ENCODE peak calls at places on chromosomes 16 and 17, in seven cellular contexts. A is fibroblast of mammary gland, Z is AG09309, P is A549, G is tibial nerve, X is ascending aorta, T is fibroblast of pulmonary artery. S is an unnamed sample.

GRCh38 chr17:5078106-5079028 is at the start of gene ZFP3:
- DNase-seq in A (peak; percentile 80), Z (peak; percentile 40), P (peak; percentile 92), G (peak; percentile 42), X (peak; percentile 33), T (peak; percentile 82), S (peak; percentile 76)

GRCh38 chr17:38653679-38654078 is 21.1 kb downstream of the EPOP start:
- DNase-seq in A (no peak), Z (no peak), P (no peak), G (no peak), X (no peak), T (no peak), S (no peak)

GRCh38 chr17:75566456-75567233 is 21.0 kb upstream of the MYO15B start:
- DNase-seq in A (no peak), Z (no peak), P (no peak), G (no peak), X (no peak), T (no peak), S (no peak)

GRCh38 chr16:86682219-86682904 is 104.0 kb downstream of the FOXL1 start:
- DNase-seq in A (no peak), Z (no peak), P (no peak), G (no peak), X (no peak), T (no peak), S (no peak)

GRCh38 chr17:83118071-83118841 is 38.8 kb downstream of the METRNL start:
- DNase-seq in A (no peak), Z (no peak), P (no peak), G (no peak), X (no peak), T (no peak), S (no peak)

GRCh38 chr17:68514809-68515208 is 2.6 kb downstream of the PRKAR1A start:
- DNase-seq in A (peak; percentile 98), Z (no peak), P (peak; percentile 20), G (no peak), X (no peak), T (peak; percentile 93), S (no peak)

GRCh38 chr17:3718251-3718650 is 5.5 kb upstream of the HASPIN start:
- DNase-seq in A (no peak), Z (no peak), P (no peak), G (no peak), X (no peak), T (no peak), S (no peak)

GRCh38 chr17:69088643-69089200 is 28.0 kb upstream of the ABCA9 start:
- DNase-seq in A (no peak), Z (no peak), P (no peak), G (no peak), X (no peak), T (no peak), S (no peak)

GRCh38 chr16:58481931-58482330 is 18.0 kb upstream of the NDRG4 start:
- DNase-seq in A (no peak), Z (no peak), P (no peak), G (no peak), X (no peak), T (no peak), S (no peak)

DNA sequence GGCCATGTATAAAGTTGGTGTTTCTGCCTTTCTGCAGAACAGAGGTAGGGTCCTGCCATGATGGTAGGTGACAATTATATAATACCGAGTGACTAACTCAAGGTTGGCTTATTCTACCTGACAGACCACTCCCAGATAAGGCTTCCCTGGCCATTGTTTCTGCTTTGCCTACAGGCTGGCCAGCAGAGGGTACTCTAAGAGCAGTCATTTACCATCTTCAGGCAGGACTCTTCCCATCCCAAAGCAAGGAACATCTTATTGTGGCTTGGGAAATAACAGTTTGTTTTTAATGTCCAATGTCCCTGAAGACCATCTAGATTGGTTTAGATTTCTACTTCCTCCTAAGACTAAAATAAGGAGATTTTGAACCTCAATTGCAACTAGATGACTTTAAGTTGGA is 74.1 kb downstream of the SNX11 start:
- DNase-seq in A (peak; percentile 20), Z (no peak), P (peak; percentile 69), G (no peak), X (no peak), T (peak; percentile 36), S (no peak)
- TF ChIP-seq CTCF in A (peak; percentile 31), Z (peak; percentile 58), P (peak; percentile 69), G (no peak), X (no peak), T (peak; percentile 46), S (no peak)

GRCh38 chr17:7426203-7426863 is 917 bp downstream of the SPEM2 start:
- DNase-seq in A (no peak), Z (no peak), P (no peak), G (no peak), X (no peak), T (no peak), S (no peak)
- TF ChIP-seq CTCF in A (no peak), Z (no peak), P (no peak), G (no peak), X (no peak), T (no peak), S (no peak)

GRCh38 chr17:77281904-77282367 is 141.2 kb downstream of the SEC14L1 start:
- DNase-seq in A (no peak), Z (no peak), P (peak; percentile 81), G (no peak), X (no peak), T (peak; percentile 43), S (no peak)

GRCh38 chr17:77280304-77280910 is 139.6 kb downstream of the SEC14L1 start:
- DNase-seq in A (peak; percentile 80), Z (peak; percentile 47), P (no peak), G (no peak), X (no peak), T (peak; percentile 87), S (no peak)

GRCh38 chr17:77279448-77280303 is 138.9 kb downstream of the SEC14L1 start:
- DNase-seq in A (peak; percentile 84), Z (no peak), P (no peak), G (no peak), X (no peak), T (peak; percentile 90), S (no peak)

GRCh38 chr17:77282524-77283515 is 142.1 kb downstream of the SEC14L1 start:
- DNase-seq in A (peak; percentile 58), Z (no peak), P (peak; percentile 72), G (no peak), X (no peak), T (peak; percentile 77), S (no peak)

GRCh38 chr17:77281024-77281903 is 140.5 kb downstream of the SEC14L1 start:
- DNase-seq in A (no peak), Z (no peak), P (peak; percentile 86), G (no peak), X (no peak), T (peak; percentile 49), S (no peak)
- TF ChIP-seq CTCF in A (no peak), Z (no peak), P (peak; percentile 93), G (peak; percentile 62), X (no peak), T (no peak), S (no peak)

GRCh38 chr16:54921229-54921824 is 9.3 kb upstream of the IRX5 start:
- DNase-seq in A (peak; percentile 74), Z (no peak), P (no peak), G (no peak), X (no peak), T (no peak), S (no peak)
- TF ChIP-seq CTCF in A (no peak), Z (no peak), P (no peak), G (no peak), X (no peak), T (no peak), S (no peak)

GRCh38 chr16:23357761-23358290 is 55.7 kb downstream of the SCNN1B start:
- DNase-seq in A (no peak), Z (no peak), P (no peak), G (no peak), X (no peak), T (no peak), S (no peak)
- TF ChIP-seq CTCF in A (no peak), Z (no peak), P (no peak), G (no peak), X (no peak), T (no peak), S (no peak)

S was measured in CD14-positive monocyte.